ENCODE peak calls at places on chromosome 15, in nine cellular contexts. T is NB4; W is T-helper 2 cell; R is ELR; D is LoVo; A is right cardiac atrium; B is CD4-positive, alpha-beta T cell; O is COR-L47; F is lower lobe of right lung. G is an unnamed sample.

GRCh38 chr15:45715528-45715927 is 80.7 kb downstream of the SQOR start:
- DNase-seq in T (peak), W (no peak), R (peak), D (peak), A (no peak), B (no peak), O (peak), F (no peak), G (no peak)

GRCh38 chr15:90862964-90863721 is 5.2 kb upstream of the FURIN start:
- DNase-seq in T (peak), W (no peak), R (peak), D (no peak), A (no peak), B (no peak), O (no peak), F (peak), G (no peak)

GRCh38 chr15:86203462-86203861 is 123.8 kb downstream of the AGBL1 start:
- DNase-seq in T (no peak), W (no peak), R (no peak), D (no peak), A (no peak), B (no peak), O (no peak), F (no peak), G (no peak)

GRCh38 chr15:69735126-69735525 is 282.5 kb downstream of the RPLP1 start:
- DNase-seq in T (no peak), W (no peak), R (no peak), D (no peak), A (peak), B (no peak), O (no peak), F (no peak), G (no peak)

GRCh38 chr15:88834211-88834812 is 31.1 kb downstream of the ACAN start:
- DNase-seq in T (no peak), W (peak), R (peak), D (no peak), A (peak), B (peak), O (no peak), F (no peak), G (peak)

GRCh38 chr15:81531971-81532370 is 158.0 kb upstream of the TMC3 start:
- DNase-seq in T (no peak), W (no peak), R (peak), D (no peak), A (no peak), B (no peak), O (no peak), F (no peak), G (no peak)

GRCh38 chr15:82882250-82882928 is 70.1 kb downstream of the HOMER2 start:
- DNase-seq in T (no peak), W (no peak), R (no peak), D (no peak), A (no peak), B (no peak), O (no peak), F (no peak), G (no peak)

GRCh38 chr15:98514034-98514622 is 134.2 kb upstream of the IGF1R start:
- DNase-seq in T (no peak), W (no peak), R (no peak), D (no peak), A (no peak), B (no peak), O (no peak), F (no peak), G (no peak)

GRCh38 chr15:45064386-45064785 is 41.4 kb downstream of the SORD start:
- DNase-seq in T (no peak), W (no peak), R (peak), D (peak), A (no peak), B (no peak), O (no peak), F (no peak), G (no peak)

GRCh38 chr15:30065025-30065801 is 17.5 kb upstream of the GOLGA8J start:
- DNase-seq in T (no peak), W (no peak), R (peak), D (peak), A (no peak), B (no peak), O (no peak), F (no peak), G (no peak)

GRCh38 chr15:77773003-77773402 is 140.3 kb upstream of the LINGO1 start:
- DNase-seq in T (no peak), W (no peak), R (no peak), D (no peak), A (no peak), B (no peak), O (no peak), F (no peak), G (no peak)

GRCh38 chr15:52256366-52256765 is 39.2 kb downstream of the MYO5C start:
- DNase-seq in T (peak), W (peak), R (peak), D (peak), A (peak), B (peak), O (peak), F (no peak), G (peak)

GRCh38 chr15:83365370-83365938 is 81.0 kb upstream of the BNC1 start:
- DNase-seq in T (peak), W (peak), R (peak), D (no peak), A (peak), B (no peak), O (no peak), F (peak), G (no peak)

GRCh38 chr15:59306520-59307163 is 66.0 kb downstream of the MYO1E start:
- DNase-seq in T (no peak), W (no peak), R (peak), D (no peak), A (no peak), B (no peak), O (no peak), F (no peak), G (no peak)

GRCh38 chr15:85690546-85691226 is 104.0 kb downstream of the KLHL25 start:
- DNase-seq in T (peak), W (peak), R (no peak), D (no peak), A (no peak), B (no peak), O (no peak), F (no peak), G (no peak)

GRCh38 chr15:61641645-61642044 is 412.5 kb upstream of the RORA start:
- DNase-seq in T (no peak), W (no peak), R (no peak), D (no peak), A (no peak), B (no peak), O (no peak), F (no peak), G (no peak)

GRCh38 chr15:66953523-66954229 is 111.7 kb upstream of the SMAD3 start:
- DNase-seq in T (no peak), W (no peak), R (no peak), D (no peak), A (no peak), B (no peak), O (no peak), F (no peak), G (peak)